ENCODE peak calls at places on chromosomes 3 and 15, in five cellular contexts. D, F, M, I and O are unnamed samples.
A peak's percentile ranks its signal among the peaks of the same experiment; 100 is the strongest.

GRCh38 chr3:32048487-32049174 is 57.8 kb upstream of the GPD1L start:
- DNase-seq in D (no peak), F (no peak), M (no peak), I (no peak), O (no peak)

GRCh38 chr3:51799879-51800757 is 21.1 kb upstream of the IQCF6 start:
- DNase-seq in D (peak; percentile 77), F (no peak), M (peak; percentile 45), I (no peak), O (peak; percentile 77)

GRCh38 chr3:47010050-47010712 is 30.7 kb downstream of the NBEAL2 start:
- DNase-seq in D (no peak), F (peak; percentile 74), M (no peak), I (no peak), O (no peak)

GRCh38 chr3:3627104-3627503 is 172.1 kb upstream of the LRRN1 start:
- DNase-seq in D (no peak), F (no peak), M (no peak), I (no peak), O (no peak)

GRCh38 chr15:63492541-63493077 is 11.8 kb upstream of the USP3 start:
- DNase-seq in D (no peak), F (no peak), M (no peak), I (no peak), O (peak; percentile 51)

GRCh38 chr3:9934993-9935392 is 1.4 kb downstream of the CRELD1 start:
- DNase-seq in D (no peak), F (no peak), M (no peak), I (no peak), O (no peak)

GRCh38 chr3:151305081-151305777 is 11.4 kb downstream of the GPR87 start:
- DNase-seq in D (peak; percentile 97), F (peak; percentile 73), M (no peak), I (peak; percentile 64), O (peak; percentile 98)

GRCh38 chr15:39354188-39354587 is 226.7 kb upstream of the THBS1 start:
- DNase-seq in D (no peak), F (no peak), M (no peak), I (no peak), O (no peak)

GRCh38 chr3:51176923-51177322 is 208.2 kb upstream of the MANF start:
- DNase-seq in D (no peak), F (no peak), M (no peak), I (no peak), O (no peak)

GRCh38 chr15:43525131-43525530 is 7.7 kb downstream of the MAP1A start:
- DNase-seq in D (no peak), F (no peak), M (no peak), I (no peak), O (no peak)

GRCh38 chr3:78343221-78343620 is 1303.3 kb downstream of the ROBO2 start:
- DNase-seq in D (no peak), F (no peak), M (no peak), I (no peak), O (no peak)

GRCh38 chr3:106482436-106482835 is 613.6 kb upstream of the CBLB start:
- DNase-seq in D (no peak), F (no peak), M (no peak), I (no peak), O (no peak)

GRCh38 chr3:42159706-42160472 is 68.7 kb downstream of the TRAK1 start:
- DNase-seq in D (no peak), F (peak; percentile 92), M (peak; percentile 9), I (peak; percentile 41), O (peak; percentile 86)

GRCh38 chr3:110341047-110341446 is 730.6 kb upstream of the NECTIN3 start:
- DNase-seq in D (peak; percentile 54), F (no peak), M (no peak), I (no peak), O (no peak)

GRCh38 chr3:89113887-89114840 is 6.7 kb downstream of the EPHA3 start:
- DNase-seq in D (no peak), F (peak; percentile 83), M (peak; percentile 72), I (peak; percentile 83), O (peak; percentile 75)

GRCh38 chr3:129023909-129024308 is 22.8 kb downstream of the EFCC1 start:
- DNase-seq in D (peak; percentile 36), F (no peak), M (no peak), I (no peak), O (peak; percentile 43)

GRCh38 chr3:63067999-63068645 is 192.9 kb upstream of the CADPS start:
- DNase-seq in D (no peak), F (no peak), M (peak; percentile 50), I (peak; percentile 52), O (peak; percentile 69)

GRCh38 chr15:25675396-25675795 is 187.7 kb downstream of the ATP10A start:
- DNase-seq in D (no peak), F (no peak), M (no peak), I (no peak), O (no peak)

GRCh38 chr3:25110642-25111041 is 317.4 kb upstream of the RARB start:
- DNase-seq in D (no peak), F (no peak), M (no peak), I (no peak), O (no peak)

GRCh38 chr15:64311566-64311965 is 44.4 kb downstream of the CSNK1G1 start:
- DNase-seq in D (no peak), F (no peak), M (no peak), I (no peak), O (no peak)

GRCh38 chr3:111299070-111299672 is 227.6 kb downstream of the NECTIN3 start:
- DNase-seq in D (peak; percentile 34), F (no peak), M (no peak), I (no peak), O (no peak)

GRCh38 chr3:64399205-64399800 is 174.0 kb upstream of the PRICKLE2 start:
- DNase-seq in D (peak; percentile 73), F (no peak), M (peak; percentile 47), I (no peak), O (peak; percentile 78)

GRCh38 chr3:102129774-102130608 is 280.7 kb downstream of the NFKBIZ start:
- DNase-seq in D (peak; percentile 68), F (no peak), M (no peak), I (no peak), O (peak; percentile 83)

GRCh38 chr3:31247850-31248618 is 284.7 kb upstream of the STT3B start:
- DNase-seq in D (no peak), F (no peak), M (no peak), I (no peak), O (peak; percentile 48)

DNA sequence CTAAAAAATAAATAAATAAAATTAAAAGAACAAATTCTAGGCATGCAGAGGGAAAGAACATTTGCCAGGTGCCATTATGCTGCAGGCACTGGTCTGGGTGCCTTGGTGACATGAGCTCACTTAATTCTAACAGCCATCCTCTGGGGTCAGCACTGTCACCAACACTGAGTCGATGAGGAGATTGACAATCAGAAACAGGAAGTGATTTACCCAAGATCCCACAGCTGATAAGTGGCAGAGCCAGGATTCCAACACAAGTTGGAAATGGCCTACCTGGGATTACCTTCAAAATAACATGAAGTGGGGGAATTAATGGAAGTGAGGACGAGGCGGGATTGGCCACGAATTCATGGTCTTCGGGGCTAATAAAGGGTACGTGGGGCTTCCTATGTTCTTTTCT is 3.6 kb downstream of the PLIN1 start:
- DNase-seq in D (no peak), F (no peak), M (no peak), I (no peak), O (no peak)
- TF ChIP-seq CTCF in D (no peak), F (no peak), M (no peak), I (no peak), O (no peak)

DNA sequence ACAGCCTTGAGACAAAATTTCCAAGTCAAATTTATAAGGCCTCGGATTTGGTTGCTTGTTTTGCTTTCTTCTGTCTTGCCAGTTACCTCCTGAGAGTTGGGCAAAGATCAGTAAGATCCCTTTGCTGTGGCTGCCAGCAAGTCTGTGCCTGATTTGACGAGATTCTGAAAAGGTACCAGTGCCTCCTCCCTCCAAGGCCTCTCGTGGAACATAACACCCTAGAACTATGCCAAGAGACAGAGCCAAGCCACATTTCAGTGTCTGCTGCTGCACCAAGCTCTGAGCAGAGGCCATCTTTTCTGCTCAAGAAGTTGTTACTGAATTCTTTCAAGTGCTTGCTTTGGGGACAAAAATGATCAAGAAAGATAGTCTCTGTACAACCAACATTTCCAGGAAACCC is 61.0 kb downstream of the GTPBP8 start:
- DNase-seq in D (no peak), F (no peak), M (no peak), I (no peak), O (no peak)
- TF ChIP-seq CTCF in D (no peak), F (no peak), M (no peak), I (no peak), O (no peak)

GRCh38 chr3:81245505-81245904 is 515.9 kb downstream of the GBE1 start:
- DNase-seq in D (no peak), F (no peak), M (no peak), I (no peak), O (no peak)

GRCh38 chr3:81245043-81245442 is 516.4 kb downstream of the GBE1 start:
- DNase-seq in D (no peak), F (no peak), M (no peak), I (no peak), O (no peak)

GRCh38 chr3:81237193-81237592 is 524.3 kb downstream of the GBE1 start:
- DNase-seq in D (no peak), F (no peak), M (no peak), I (no peak), O (no peak)

GRCh38 chr3:81244196-81244595 is 517.2 kb downstream of the GBE1 start:
- DNase-seq in D (no peak), F (no peak), M (no peak), I (no peak), O (no peak)

DNA sequence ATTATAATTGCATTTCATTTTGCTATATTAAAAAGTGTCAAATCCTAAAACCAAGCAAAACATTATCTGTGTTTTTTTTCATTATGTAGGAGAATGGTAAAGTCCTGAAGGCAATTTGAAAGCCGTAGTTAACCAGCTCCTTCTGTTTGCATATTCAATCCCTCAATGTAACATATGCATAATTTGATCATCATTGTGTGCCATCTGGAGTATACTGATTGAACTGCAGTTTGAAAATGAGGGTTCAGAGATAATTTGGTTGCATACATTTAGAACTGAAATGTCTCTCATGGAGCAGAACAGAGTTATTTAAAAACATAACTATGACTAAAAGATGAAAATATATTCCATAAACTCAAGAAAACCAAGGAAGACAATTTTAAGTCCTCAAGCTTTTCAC is 518.6 kb downstream of the GBE1 start:
- DNase-seq in D (peak; percentile 7), F (no peak), M (no peak), I (no peak), O (peak; percentile 52)
- TF ChIP-seq CTCF in D (peak; percentile 73), F (no peak), M (peak; percentile 61), I (peak; percentile 41), O (peak; percentile 46)

GRCh38 chr3:191051037-191051436 is 148.0 kb upstream of the OSTN start:
- DNase-seq in D (peak; percentile 45), F (no peak), M (no peak), I (no peak), O (peak; percentile 41)
- TF ChIP-seq CTCF in D (peak; percentile 87), F (peak; percentile 45), M (peak; percentile 83), I (peak; percentile 75), O (peak; percentile 38)

DNA sequence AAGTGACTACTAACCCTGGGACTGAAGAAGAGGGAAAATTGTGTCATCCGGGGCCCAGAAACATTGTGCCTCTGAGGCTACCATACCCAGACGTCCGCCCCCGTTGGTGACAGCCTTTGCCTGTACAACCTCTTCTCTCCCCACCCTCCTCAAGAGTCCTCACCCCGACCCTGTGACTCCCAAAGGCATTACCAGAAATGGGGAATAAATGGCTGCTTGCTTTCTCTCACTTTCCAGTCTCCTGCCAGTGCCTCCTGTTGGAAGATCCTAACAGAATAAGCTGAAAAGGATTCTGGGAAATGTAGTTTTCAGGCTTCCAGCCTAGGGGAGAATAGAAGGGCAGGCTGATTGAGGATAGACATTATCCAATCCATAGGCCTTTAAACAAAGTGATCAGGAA is 30.8 kb upstream of the SLC25A36 start:
- DNase-seq in D (no peak), F (no peak), M (no peak), I (no peak), O (no peak)
- TF ChIP-seq CTCF in D (no peak), F (no peak), M (no peak), I (no peak), O (no peak)

GRCh38 chr3:185071401-185071800 is 81.5 kb downstream of the C3orf70 start:
- DNase-seq in D (no peak), F (no peak), M (no peak), I (no peak), O (no peak)
- TF ChIP-seq CTCF in D (no peak), F (no peak), M (no peak), I (no peak), O (no peak)